ENCODE peak calls at places on chromosome 22, in seven cellular contexts. C, K, T, G, M, Q and D are unnamed samples. For H3K27me3, the result is how much of the 10 kb centered on the place peaks cover.

GRCh38 chr22:17121235-17122195 is at the start of gene TMEM121B:
- DNase-seq in C (peak), K (peak), T (peak), G (peak), M (peak), Q (peak), D (no peak)

GRCh38 chr22:48832592-48832991 is 995.1 kb downstream of the BRD1 start:
- DNase-seq in C (no peak), K (no peak), T (no peak), G (no peak), M (no peak), Q (no peak), D (no peak)

GRCh38 chr22:48258841-48259240 is 1496.4 kb downstream of the TBC1D22A start:
- DNase-seq in C (no peak), K (no peak), T (no peak), G (no peak), M (no peak), Q (no peak), D (no peak)

GRCh38 chr22:17493384-17493981 is 69.8 kb upstream of the SLC25A18 start:
- DNase-seq in C (no peak), K (peak), T (peak), G (no peak), M (no peak), Q (no peak), D (no peak)

GRCh38 chr22:36356708-36357694 is 30.8 kb downstream of the MYH9 start:
- DNase-seq in C (peak), K (no peak), T (no peak), G (no peak), M (no peak), Q (no peak), D (no peak)

GRCh38 chr22:35915477-35916013 is 113.1 kb downstream of the RBFOX2 start:
- DNase-seq in C (peak), K (peak), T (no peak), G (no peak), M (no peak), Q (no peak), D (no peak)

GRCh38 chr22:35070451-35071093 is 4.6 kb downstream of the ISX start:
- DNase-seq in C (no peak), K (no peak), T (no peak), G (no peak), M (no peak), Q (no peak), D (no peak)

GRCh38 chr22:25048659-25049657 is 96.4 kb downstream of the KIAA1671 start:
- DNase-seq in C (peak), K (peak), T (peak), G (peak), M (peak), Q (peak), D (peak)

GRCh38 chr22:24423519-24424000 is 3.8 kb upstream of the ADORA2A start:
- DNase-seq in C (no peak), K (peak), T (peak), G (peak), M (no peak), Q (no peak), D (peak)

GRCh38 chr22:23216331-23217170 is 36.2 kb downstream of the BCR start:
- DNase-seq in C (no peak), K (no peak), T (no peak), G (peak), M (no peak), Q (no peak), D (peak)

GRCh38 chr22:49247194-49247924 is 580.3 kb downstream of the BRD1 start:
- DNase-seq in C (no peak), K (no peak), T (peak), G (no peak), M (no peak), Q (no peak), D (no peak)

GRCh38 chr22:30400159-30400558 is 3.3 kb downstream of the SEC14L2 start:
- DNase-seq in C (no peak), K (no peak), T (no peak), G (no peak), M (no peak), Q (no peak), D (no peak)

GRCh38 chr22:23774922-23775436 is 2.3 kb downstream of the MMP11 start:
- DNase-seq in C (peak), K (peak), T (no peak), G (no peak), M (no peak), Q (no peak), D (no peak)

GRCh38 chr22:47784991-47785390 is 1022.5 kb downstream of the TBC1D22A start:
- DNase-seq in C (no peak), K (no peak), T (no peak), G (no peak), M (peak), Q (no peak), D (no peak)

GRCh38 chr22:36385491-36386350 is 2.0 kb downstream of the MYH9 start:
- DNase-seq in C (peak), K (peak), T (peak), G (no peak), M (peak), Q (no peak), D (no peak)

GRCh38 chr22:31244044-31244942 is 32.2 kb downstream of the LIMK2 start:
- DNase-seq in C (peak), K (peak), T (no peak), G (no peak), M (no peak), Q (no peak), D (no peak)

GRCh38 chr22:17990167-17990566 is 34.2 kb downstream of the MICAL3 start:
- DNase-seq in C (peak), K (no peak), T (no peak), G (no peak), M (no peak), Q (no peak), D (no peak)

GRCh38 chr22:30305906-30306628 is 16.8 kb upstream of the CASTOR1 start:
- DNase-seq in C (no peak), K (no peak), T (no peak), G (no peak), M (no peak), Q (no peak), D (no peak)

GRCh38 chr22:35131423-35132050 is 65.6 kb downstream of the ISX start:
- DNase-seq in C (no peak), K (no peak), T (no peak), G (no peak), M (no peak), Q (no peak), D (no peak)

GRCh38 chr22:47901911-47902310 is 1139.5 kb downstream of the TBC1D22A start:
- DNase-seq in C (no peak), K (no peak), T (no peak), G (no peak), M (no peak), Q (no peak), D (no peak)

GRCh38 chr22:24146190-24146616 is 35.1 kb upstream of the SUSD2 start:
- DNase-seq in C (peak), K (peak), T (peak), G (peak), M (no peak), Q (peak), D (peak)

GRCh38 chr22:17098379-17098819 is 13.6 kb downstream of the IL17RA start:
- DNase-seq in C (no peak), K (no peak), T (no peak), G (peak), M (no peak), Q (no peak), D (peak)

GRCh38 chr22:30240541-30241417 is 5.8 kb downstream of the LIF start:
- DNase-seq in C (no peak), K (no peak), T (no peak), G (no peak), M (no peak), Q (no peak), D (no peak)

GRCh38 chr22:48823941-48824340 is 1003.7 kb downstream of the BRD1 start:
- DNase-seq in C (no peak), K (no peak), T (no peak), G (no peak), M (no peak), Q (no peak), D (no peak)

GRCh38 chr22:29109853-29110252 is 37.0 kb downstream of the KREMEN1 start:
- DNase-seq in C (peak), K (no peak), T (no peak), G (no peak), M (no peak), Q (no peak), D (no peak)

GRCh38 chr22:30320021-30320556 is 6.7 kb downstream of the TBC1D10A start:
- DNase-seq in C (no peak), K (no peak), T (no peak), G (no peak), M (no peak), Q (no peak), D (no peak)

GRCh38 chr22:48752451-48753380 is 1075.0 kb downstream of the BRD1 start:
- DNase-seq in C (no peak), K (no peak), T (no peak), G (no peak), M (peak), Q (no peak), D (no peak)

GRCh38 chr22:30247974-30248373 is 1.4 kb upstream of the LIF start:
- DNase-seq in C (no peak), K (no peak), T (no peak), G (no peak), M (no peak), Q (no peak), D (no peak)

GRCh38 chr22:33018232-33018864 is 39.8 kb downstream of the SYN3 start:
- DNase-seq in C (peak), K (peak), T (peak), G (no peak), M (peak), Q (peak), D (peak)

GRCh38 chr22:17700778-17701177 is 62.2 kb downstream of the BCL2L13 start:
- DNase-seq in C (no peak), K (no peak), T (no peak), G (no peak), M (no peak), Q (no peak), D (no peak)

GRCh38 chr22:29693671-29694070 is 26.1 kb upstream of the CABP7 start:
- DNase-seq in C (no peak), K (no peak), T (no peak), G (no peak), M (no peak), Q (no peak), D (no peak)

GRCh38 chr22:23409976-23410375 is 170.1 kb downstream of the IGLL1 start:
- DNase-seq in C (no peak), K (no peak), T (no peak), G (no peak), M (no peak), Q (no peak), D (no peak)

GRCh38 chr22:49299821-49300231 is 527.8 kb downstream of the BRD1 start:
- DNase-seq in C (no peak), K (no peak), T (no peak), G (no peak), M (peak), Q (no peak), D (no peak)

GRCh38 chr22:17907731-17908051 is 116.7 kb downstream of the MICAL3 start:
- DNase-seq in C (no peak), K (no peak), T (no peak), G (no peak), M (no peak), Q (no peak), D (no peak)

GRCh38 chr22:29211066-29211841 is 5.6 kb downstream of the EMID1 start:
- DNase-seq in C (no peak), K (no peak), T (no peak), G (no peak), M (no peak), Q (no peak), D (no peak)

DNA sequence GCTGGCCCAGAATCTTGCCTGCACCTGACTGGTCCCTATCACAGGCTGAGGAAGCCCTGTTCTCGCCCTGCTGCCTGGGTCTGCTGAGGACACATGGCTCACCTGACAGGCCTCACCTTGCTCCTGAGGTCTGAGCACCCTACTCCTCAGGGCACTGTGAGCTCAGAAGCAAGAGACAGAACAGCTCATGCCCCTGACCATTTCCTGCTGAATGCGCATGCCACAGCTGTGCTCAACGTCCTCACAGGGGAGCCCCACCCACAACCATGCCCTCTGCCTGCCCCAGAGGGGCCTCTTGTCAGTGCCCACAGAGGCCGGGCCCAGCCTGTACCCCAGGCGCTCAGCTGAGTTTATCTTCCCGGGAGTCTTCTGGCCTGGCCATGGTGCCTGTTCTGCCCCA is 2.8 kb upstream of the TSPO start:
- DNase-seq in C (no peak), K (no peak), T (no peak), G (no peak), M (no peak), Q (no peak), D (no peak)
- H3K27ac ChIP-seq in C (no peak), K (no peak), T (no peak), G (peak), M (no peak), Q (no peak), D (no peak)

GRCh38 chr22:46738961-46739870 is 1.2 kb upstream of the CERK start:
- DNase-seq in C (peak), K (peak), T (no peak), G (peak), M (peak), Q (no peak), D (peak)
- TF ChIP-seq CTCF in C (peak), K (no peak), T (no peak), G (peak), M (no peak), Q (no peak), D (peak)

DNA sequence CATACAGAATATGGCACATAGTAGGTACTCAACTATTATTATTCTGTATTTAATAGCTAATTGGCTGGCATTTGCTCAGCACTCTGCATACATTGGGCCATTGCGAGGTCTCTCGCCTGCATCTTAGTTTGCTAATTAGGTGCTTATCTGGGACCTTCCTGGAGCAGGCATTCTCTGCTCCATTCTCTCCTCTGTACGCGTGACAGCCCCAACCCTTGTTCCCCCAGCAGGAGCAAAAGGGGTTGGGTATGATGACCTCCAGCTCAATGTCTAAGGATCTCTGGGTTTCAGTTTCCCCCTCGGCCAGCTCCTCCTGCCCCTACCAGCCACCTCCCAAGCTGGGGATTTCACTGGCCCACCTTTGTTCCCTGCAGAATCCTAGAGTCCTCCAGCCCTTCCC is 9.7 kb upstream of the LGALS2 start:
- DNase-seq in C (no peak), K (no peak), T (no peak), G (no peak), M (no peak), Q (no peak), D (no peak)
- H3K27me3 ChIP-seq in C (under half), K (under half), T (under half), G (under half), M (under half), Q (under half), D (under half)

GRCh38 chr22:45316796-45317526 is 7.2 kb downstream of the FAM118A start:
- DNase-seq in C (no peak), K (no peak), T (no peak), G (no peak), M (no peak), Q (peak), D (no peak)

GRCh38 chr22:45312415-45312814 is 2.7 kb downstream of the FAM118A start:
- DNase-seq in C (no peak), K (no peak), T (no peak), G (no peak), M (no peak), Q (no peak), D (no peak)

GRCh38 chr22:45314789-45315188 is 5.1 kb downstream of the FAM118A start:
- DNase-seq in C (no peak), K (no peak), T (no peak), G (no peak), M (no peak), Q (no peak), D (no peak)

GRCh38 chr22:45312856-45313255 is 3.1 kb downstream of the FAM118A start:
- DNase-seq in C (no peak), K (peak), T (no peak), G (no peak), M (no peak), Q (no peak), D (no peak)

GRCh38 chr22:45314054-45314721 is 4.5 kb downstream of the FAM118A start:
- DNase-seq in C (no peak), K (no peak), T (no peak), G (no peak), M (no peak), Q (no peak), D (no peak)
- H3K27ac ChIP-seq in C (no peak), K (no peak), T (no peak), G (peak), M (no peak), Q (peak), D (no peak)

GRCh38 chr22:26086359-26086758 is 82.9 kb upstream of the SEZ6L start:
- DNase-seq in C (no peak), K (peak), T (no peak), G (no peak), M (no peak), Q (no peak), D (no peak)
- TF ChIP-seq CTCF in C (no peak), K (peak), T (no peak), G (no peak), M (peak), Q (no peak), D (no peak)

DNA sequence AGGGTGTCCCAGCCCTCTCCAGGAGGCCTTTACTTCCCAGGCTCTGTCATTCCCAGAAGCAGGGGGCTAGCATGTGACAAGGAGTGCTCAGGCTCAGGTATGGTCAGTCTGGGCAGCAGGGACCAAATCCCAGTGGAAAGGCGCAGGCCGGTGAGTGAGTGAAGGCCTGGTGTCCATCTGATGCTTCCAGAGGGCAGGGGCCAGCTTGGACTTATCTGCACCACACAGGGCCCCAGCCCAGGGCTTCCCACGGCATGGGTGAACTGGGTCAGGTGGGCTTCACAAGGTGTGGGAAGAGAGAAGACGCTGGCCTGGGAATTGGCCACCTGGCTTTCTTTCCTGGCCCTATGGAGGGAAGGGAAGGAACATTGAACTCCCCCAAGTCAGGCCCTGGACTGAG is 20.4 kb upstream of the APOBEC3A start:
- DNase-seq in C (no peak), K (no peak), T (no peak), G (no peak), M (no peak), Q (no peak), D (no peak)
- H3K27me3 ChIP-seq in C (under half), K (under half), T (under half), G (under half), M (under half), Q (under half), D (under half)

GRCh38 chr22:19966908-19967750 is 25.5 kb upstream of the TXNRD2 start:
- DNase-seq in C (no peak), K (no peak), T (no peak), G (no peak), M (no peak), Q (no peak), D (no peak)
- H3K27ac ChIP-seq in C (no peak), K (no peak), T (no peak), G (no peak), M (peak), Q (peak), D (no peak)

DNA sequence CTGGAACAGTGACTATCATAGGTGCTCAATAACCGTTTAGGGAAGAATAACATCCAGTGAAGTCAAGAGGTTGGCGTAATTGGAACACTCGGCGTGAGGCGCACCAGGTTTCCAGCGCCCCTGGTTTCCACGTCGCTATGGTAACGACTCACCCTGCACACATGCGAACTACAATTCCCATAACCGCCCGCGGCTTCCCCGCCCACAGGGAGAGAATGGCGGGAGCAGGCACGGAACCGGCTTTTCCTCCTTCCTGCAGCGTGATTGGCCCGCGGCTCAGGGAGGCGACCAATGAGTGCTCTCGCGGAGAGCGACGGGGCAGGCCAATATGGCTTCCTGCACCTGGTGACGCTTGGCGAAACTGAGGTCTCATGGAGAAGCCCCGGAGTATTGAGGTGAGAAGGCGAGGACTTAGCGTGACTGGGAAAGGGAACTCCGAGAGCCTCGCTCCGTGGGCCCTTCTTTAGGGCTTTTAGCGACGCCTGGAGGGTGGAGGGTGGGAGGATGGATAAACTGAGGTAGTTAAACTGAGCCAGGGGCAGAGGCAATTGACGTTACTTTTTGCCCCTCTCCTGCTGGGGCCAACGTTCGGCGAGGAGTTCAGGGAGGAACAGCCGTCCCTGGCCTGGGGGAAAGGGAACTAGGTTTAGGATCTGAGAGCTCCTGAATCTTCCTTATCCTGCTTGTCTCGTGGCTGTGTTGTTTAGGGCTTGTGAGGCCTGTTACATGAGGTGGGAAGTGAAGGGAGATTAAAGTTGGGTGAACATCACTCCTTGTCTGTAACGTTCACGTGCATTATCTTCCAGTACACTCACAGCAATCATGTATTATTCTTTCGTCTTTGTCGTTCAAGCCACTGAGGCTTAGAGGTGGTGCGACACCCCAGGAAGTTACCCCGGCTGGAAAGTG is at the start of gene L3MBTL2:
- DNase-seq in C (peak), K (peak), T (peak), G (peak), M (peak), Q (peak), D (peak)
- TF ChIP-seq CTCF in C (no peak), K (no peak), T (no peak), G (no peak), M (no peak), Q (peak), D (no peak)